ENCODE peak calls at places on chromosomes 6 and 20, in eight cellular contexts. D, C, G, A, J, F, P and S are unnamed samples.

GRCh38 chr20:7996898-7997297 is 22.7 kb downstream of the TMX4 start:
- DNase-seq in D (no peak), C (no peak), G (no peak), A (no peak), J (no peak), F (no peak), P (no peak), S (no peak)

GRCh38 chr6:72946766-72947165 is 278.5 kb downstream of the KHDC1L start:
- DNase-seq in D (no peak), C (peak), G (no peak), A (no peak), J (no peak), F (no peak), P (no peak), S (peak)

GRCh38 chr6:166707045-166707444 is 80.0 kb upstream of the RPS6KA2 start:
- DNase-seq in D (no peak), C (peak), G (no peak), A (no peak), J (peak), F (no peak), P (peak), S (peak)

GRCh38 chr6:164069352-164070022 is 655.0 kb downstream of the QKI start:
- DNase-seq in D (no peak), C (peak), G (no peak), A (no peak), J (no peak), F (no peak), P (no peak), S (no peak)

GRCh38 chr6:22884441-22884840 is 315.1 kb downstream of the HDGFL1 start:
- DNase-seq in D (no peak), C (no peak), G (no peak), A (no peak), J (no peak), F (no peak), P (no peak), S (no peak)

GRCh38 chr6:88365230-88365629 is 199.1 kb upstream of the CNR1 start:
- DNase-seq in D (no peak), C (peak), G (no peak), A (no peak), J (no peak), F (no peak), P (no peak), S (no peak)

GRCh38 chr6:2942916-2943563 is 28.3 kb downstream of the SERPINB6 start:
- DNase-seq in D (no peak), C (no peak), G (no peak), A (no peak), J (no peak), F (no peak), P (no peak), S (no peak)

GRCh38 chr6:44580901-44581300 is 193.4 kb downstream of the CDC5L start:
- DNase-seq in D (no peak), C (peak), G (no peak), A (peak), J (no peak), F (peak), P (no peak), S (peak)

GRCh38 chr6:18350728-18351127 is 36.4 kb upstream of the RNF144B start:
- DNase-seq in D (no peak), C (no peak), G (no peak), A (no peak), J (no peak), F (no peak), P (no peak), S (no peak)